ENCODE peak calls at places on chromosomes 11 and 22, in nine cellular contexts. A is tibial nerve, M is uterus, H is lower leg skin, N is body of pancreas, R is GM12878, X is IMR-90, K is suprapubic skin, Z is ovary. F is an unnamed sample.

GRCh38 chr11:76910620-76911414 is 50.1 kb downstream of the ACER3 start:
- DNase-seq in H (peak), A (peak), M (peak), X (no peak), Z (peak), N (no peak), R (no peak), K (no peak), F (no peak)

GRCh38 chr11:25423436-25424184 is 908.3 kb upstream of the ANO3 start:
- DNase-seq in A (no peak), N (no peak), X (peak), H (no peak), K (no peak), Z (no peak), R (no peak), M (peak), F (no peak)

GRCh38 chr11:57311109-57311936 is 13.4 kb downstream of the TNKS1BP1 start:
- DNase-seq in H (peak), X (peak), K (peak), M (peak), N (peak), A (peak), R (peak), Z (peak), F (peak)

GRCh38 chr22:23495614-23496444 is 84.3 kb downstream of the IGLL1 start:
- DNase-seq in R (no peak), Z (no peak), K (no peak), H (no peak), M (no peak), N (no peak), A (no peak), X (no peak), F (no peak)

GRCh38 chr11:44120169-44120568 is 24.7 kb downstream of the EXT2 start:
- DNase-seq in Z (no peak), N (no peak), A (no peak), H (no peak), M (no peak), X (no peak), R (no peak), K (no peak), F (no peak)

GRCh38 chr22:36374603-36375024 is 13.2 kb downstream of the MYH9 start:
- DNase-seq in Z (no peak), M (peak), R (no peak), A (no peak), X (peak), N (no peak), K (no peak), H (no peak), F (no peak)

GRCh38 chr11:128503231-128503991 is 83.9 kb downstream of the ETS1 start:
- DNase-seq in H (no peak), M (no peak), R (no peak), N (no peak), K (no peak), A (no peak), X (peak), Z (no peak), F (no peak)

GRCh38 chr11:124517314-124517713 is 26.1 kb downstream of the OR8B12 start:
- DNase-seq in Z (no peak), R (no peak), M (no peak), H (no peak), X (no peak), K (no peak), A (no peak), N (no peak), F (no peak)

GRCh38 chr22:21641417-21641794 is 696 bp upstream of the SDF2L1 start:
- DNase-seq in A (peak), X (peak), R (no peak), H (no peak), N (peak), K (no peak), M (no peak), Z (no peak), F (peak)

GRCh38 chr11:77468527-77468926 is 5.4 kb downstream of the PAK1 start:
- DNase-seq in R (no peak), Z (no peak), A (no peak), H (no peak), N (no peak), M (no peak), X (no peak), K (no peak), F (no peak)

GRCh38 chr22:41478891-41479521 is 10.1 kb downstream of the ACO2 start:
- DNase-seq in H (no peak), R (peak), A (peak), Z (no peak), M (no peak), N (no peak), K (no peak), X (peak), F (no peak)

GRCh38 chr11:114073506-114074381 is 14.2 kb downstream of the ZBTB16 start:
- DNase-seq in N (no peak), R (no peak), M (no peak), Z (no peak), K (no peak), A (no peak), H (no peak), X (no peak), F (no peak)

GRCh38 chr11:6757373-6757967 is 14.3 kb downstream of the OR2AG2 start:
- DNase-seq in X (peak), M (peak), H (peak), R (no peak), K (no peak), N (peak), Z (no peak), A (peak), F (peak)

GRCh38 chr11:95337175-95337957 is 106.4 kb upstream of the SESN3 start:
- DNase-seq in A (peak), H (no peak), N (no peak), M (peak), R (peak), K (peak), Z (peak), X (peak), F (no peak)

GRCh38 chr11:95520765-95521542 is 268.6 kb downstream of the FAM76B start:
- DNase-seq in A (no peak), X (no peak), Z (no peak), M (no peak), H (peak), K (no peak), N (no peak), R (no peak), F (no peak)

GRCh38 chr11:33704240-33705002 is 3.8 kb upstream of the C11orf91 start:
- DNase-seq in K (no peak), M (no peak), R (no peak), A (no peak), X (no peak), Z (no peak), H (no peak), N (no peak), F (no peak)

GRCh38 chr22:26170795-26171194 is 1.5 kb downstream of the SEZ6L start:
- DNase-seq in H (no peak), A (no peak), N (no peak), R (no peak), Z (no peak), X (no peak), K (peak), M (no peak), F (no peak)

GRCh38 chr22:41526226-41526531 is 18.1 kb downstream of the POLR3H start:
- DNase-seq in R (no peak), H (no peak), X (no peak), N (no peak), K (no peak), Z (no peak), M (no peak), A (no peak), F (no peak)

GRCh38 chr11:3207530-3208189 is 11.0 kb downstream of the MRGPRG start:
- DNase-seq in M (no peak), R (no peak), X (no peak), Z (no peak), N (no peak), H (no peak), K (no peak), A (no peak), F (no peak)

DNA sequence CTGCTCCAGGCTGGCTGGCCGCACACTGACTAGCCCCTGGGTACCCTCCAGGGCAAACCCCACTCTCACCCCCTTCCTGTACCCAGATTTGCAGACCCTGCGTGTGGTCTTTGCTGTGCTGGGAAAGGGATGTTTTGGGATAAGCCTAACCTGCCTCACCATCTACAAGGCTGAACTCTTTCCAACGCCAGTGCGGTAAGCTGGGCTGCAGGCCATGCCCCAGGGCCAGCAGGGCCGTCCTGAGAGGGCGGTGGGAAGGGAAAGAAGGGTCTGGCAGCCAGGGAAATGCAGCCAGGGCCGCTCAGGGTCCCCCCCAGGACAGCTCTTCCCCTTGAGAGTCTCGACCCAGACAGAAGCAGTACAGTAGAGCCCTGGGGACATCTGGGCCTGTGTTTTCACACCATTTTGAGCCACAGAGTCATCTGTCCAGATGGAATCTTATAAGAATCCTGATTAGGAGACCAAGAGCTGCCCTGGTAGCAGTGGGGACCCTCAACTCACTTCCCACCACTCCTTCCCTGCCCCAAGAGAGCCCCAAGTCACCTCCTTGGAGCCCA is 22.4 kb upstream of the SLC22A12 start:
- DNase-seq in R (no peak), K (peak), Z (no peak), H (no peak), A (no peak), N (no peak), X (no peak), M (no peak), F (no peak)
- TF ChIP-seq POLR2A in R (no peak), K (no peak), Z (no peak), H (no peak), A (no peak), N (no peak), X (no peak), M (no peak), F (no peak)

DNA sequence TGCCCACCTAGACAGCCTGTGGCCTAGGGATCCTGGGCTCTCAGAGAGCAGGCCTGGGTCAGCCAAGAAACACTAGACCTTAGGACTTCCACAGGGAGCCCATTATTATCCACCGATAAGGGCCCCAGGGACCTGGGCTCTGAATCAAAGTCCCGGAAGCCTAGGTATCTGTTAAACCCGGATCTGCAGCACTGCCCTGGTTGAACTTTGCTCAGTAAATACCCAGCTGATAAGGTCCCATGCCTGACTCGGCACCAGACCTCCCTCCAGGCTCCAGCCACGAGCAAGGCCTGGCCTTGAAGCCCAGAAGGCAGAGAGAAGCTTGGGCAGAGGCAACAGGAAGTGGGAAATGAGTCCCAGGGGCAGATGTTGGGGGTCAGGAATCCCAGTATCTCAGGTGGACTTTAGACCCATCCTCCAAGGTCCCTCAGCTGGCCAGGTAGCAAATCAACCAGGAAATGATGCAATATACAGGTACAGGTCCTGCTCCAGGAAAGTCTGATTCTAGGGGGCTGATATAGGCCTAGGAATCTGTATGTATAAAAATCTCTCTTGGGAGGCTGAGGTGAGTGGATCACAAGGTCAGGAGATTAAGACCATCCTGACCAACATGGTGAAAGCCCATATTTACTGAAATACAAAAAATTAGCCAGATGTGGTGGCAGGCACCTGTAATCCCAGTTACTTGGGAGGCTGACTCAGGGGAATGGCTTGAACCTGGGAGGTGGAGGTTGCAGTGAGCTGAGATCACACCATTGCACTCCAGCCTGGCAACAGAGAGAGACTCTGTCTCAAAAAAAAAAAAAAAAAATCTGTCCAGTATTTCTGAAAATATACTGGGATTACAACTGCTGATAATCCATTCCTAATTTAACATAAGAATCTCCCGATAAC is 18.7 kb downstream of the POU2AF1 start:
- DNase-seq in M (no peak), K (no peak), R (no peak), Z (no peak), A (no peak), H (no peak), X (no peak), N (peak), F (no peak)
- TF ChIP-seq POLR2A in M (no peak), K (no peak), R (peak), Z (no peak), A (no peak), H (no peak), X (no peak), N (peak), F (no peak)

DNA sequence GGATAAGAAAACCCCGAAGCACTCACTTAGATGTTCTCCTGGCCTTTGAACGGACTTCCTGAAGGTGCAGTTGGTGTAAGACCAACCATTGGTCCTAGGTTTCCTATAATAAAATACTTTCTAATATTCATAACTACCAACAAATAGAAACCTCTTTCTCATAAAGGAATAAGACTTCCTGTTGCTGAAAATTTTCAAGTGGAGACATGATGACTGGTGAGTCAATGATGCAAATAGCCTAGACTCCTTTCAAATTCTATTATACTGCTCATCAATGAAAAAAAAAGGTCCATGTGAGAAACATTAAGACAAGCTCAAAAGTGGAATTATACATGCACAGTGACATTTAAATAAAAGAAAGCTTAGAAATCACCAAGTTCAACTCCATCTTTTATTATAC is 862.8 kb downstream of the FAM181B start:
- DNase-seq in K (no peak), H (no peak), A (no peak), X (no peak), Z (no peak), M (no peak), N (no peak), R (no peak), F (no peak)
- TF ChIP-seq POLR2A in K (no peak), H (no peak), A (no peak), X (no peak), Z (no peak), M (no peak), N (no peak), R (no peak), F (no peak)

GRCh38 chr22:17155941-17156340 is 3.1 kb downstream of the HDHD5 start:
- DNase-seq in H (no peak), R (no peak), M (no peak), N (no peak), A (no peak), Z (no peak), X (no peak), K (no peak), F (no peak)

GRCh38 chr22:17159504-17159951 is 451 bp upstream of the HDHD5 start:
- DNase-seq in M (peak), K (no peak), R (no peak), N (peak), X (peak), H (peak), Z (peak), A (peak), F (no peak)

GRCh38 chr22:17158176-17158567 is 905 bp downstream of the HDHD5 start:
- DNase-seq in K (no peak), N (no peak), M (no peak), Z (no peak), R (no peak), A (no peak), X (no peak), H (no peak), F (no peak)

GRCh38 chr22:17157714-17158113 is 1.4 kb downstream of the HDHD5 start:
- DNase-seq in R (no peak), M (no peak), H (no peak), K (no peak), N (no peak), A (no peak), Z (no peak), X (no peak), F (no peak)

DNA sequence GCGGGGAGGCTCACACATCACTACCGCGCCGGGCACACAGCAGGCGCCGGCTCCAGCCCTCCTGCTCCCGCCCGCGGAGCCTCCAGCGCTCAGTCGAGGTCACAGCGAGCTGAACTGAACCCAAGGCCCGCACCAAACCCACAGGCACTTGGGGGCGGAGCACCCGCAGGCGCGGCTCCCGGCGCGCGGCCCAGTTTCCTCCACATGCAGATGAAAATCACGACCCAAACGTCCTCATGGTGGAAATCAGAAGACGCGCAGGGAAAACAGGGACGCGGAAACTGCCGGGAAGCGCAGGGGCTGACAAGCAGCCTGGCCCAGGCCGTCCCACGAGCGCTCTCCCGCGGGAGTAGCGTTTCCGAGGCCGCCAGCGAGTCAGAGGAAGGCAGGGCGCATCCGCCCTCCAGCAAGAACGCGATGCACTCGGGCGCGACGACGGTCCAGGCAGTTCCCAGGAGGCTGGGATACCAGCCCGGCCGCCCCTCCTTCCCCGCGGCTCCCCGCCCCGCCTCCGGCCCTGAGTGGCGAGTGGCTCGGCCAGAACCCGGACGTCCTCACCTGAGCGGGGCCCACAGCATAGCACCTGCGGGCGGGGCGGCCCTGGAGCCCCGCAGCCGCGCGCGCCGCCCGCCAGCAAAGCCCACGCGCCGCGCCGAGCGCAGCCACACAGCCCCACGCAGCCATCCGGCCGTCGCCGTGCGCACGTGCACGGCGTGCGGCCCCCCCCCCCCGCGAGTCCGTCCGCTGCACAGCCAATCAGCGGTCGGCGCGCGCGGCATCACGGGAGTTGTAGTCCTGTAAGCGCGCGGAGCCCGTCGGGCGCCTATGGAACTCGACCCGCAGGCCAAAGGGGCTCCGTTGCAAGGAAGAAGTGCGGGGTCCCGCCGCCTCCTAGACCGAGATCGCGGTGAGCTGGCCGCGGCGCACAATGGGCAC is at the start of gene HDHD5:
- DNase-seq in M (peak), X (peak), H (peak), K (peak), Z (peak), N (peak), R (no peak), A (peak), F (peak)
- TF ChIP-seq POLR2A in M (peak), X (no peak), H (no peak), K (no peak), Z (no peak), N (peak), R (peak), A (peak), F (peak)

GRCh38 chr22:19515654-19516377 is 8.4 kb downstream of the CLDN5 start:
- DNase-seq in A (no peak), M (no peak), H (no peak), R (no peak), X (no peak), N (no peak), Z (no peak), K (no peak), F (no peak)
- TF ChIP-seq POLR2A in A (no peak), M (no peak), H (no peak), R (no peak), X (no peak), N (no peak), Z (no peak), K (no peak), F (no peak)

GRCh38 chr11:67546852-67547251 is 23.6 kb upstream of the CABP2 start:
- DNase-seq in M (no peak), R (no peak), Z (no peak), X (no peak), K (no peak), A (no peak), H (no peak), N (peak), F (no peak)

GRCh38 chr11:67542971-67543370 is 19.7 kb upstream of the CABP2 start:
- DNase-seq in M (no peak), X (no peak), H (no peak), A (no peak), N (no peak), Z (no peak), K (no peak), R (no peak), F (no peak)

GRCh38 chr11:67543585-67543984 is 20.3 kb upstream of the CABP2 start:
- DNase-seq in X (no peak), K (no peak), N (no peak), A (no peak), M (no peak), H (no peak), R (no peak), Z (no peak), F (no peak)

GRCh38 chr11:67544591-67545242 is 21.5 kb upstream of the CABP2 start:
- DNase-seq in K (no peak), A (no peak), X (no peak), M (no peak), N (no peak), R (no peak), H (no peak), Z (no peak), F (no peak)

DNA sequence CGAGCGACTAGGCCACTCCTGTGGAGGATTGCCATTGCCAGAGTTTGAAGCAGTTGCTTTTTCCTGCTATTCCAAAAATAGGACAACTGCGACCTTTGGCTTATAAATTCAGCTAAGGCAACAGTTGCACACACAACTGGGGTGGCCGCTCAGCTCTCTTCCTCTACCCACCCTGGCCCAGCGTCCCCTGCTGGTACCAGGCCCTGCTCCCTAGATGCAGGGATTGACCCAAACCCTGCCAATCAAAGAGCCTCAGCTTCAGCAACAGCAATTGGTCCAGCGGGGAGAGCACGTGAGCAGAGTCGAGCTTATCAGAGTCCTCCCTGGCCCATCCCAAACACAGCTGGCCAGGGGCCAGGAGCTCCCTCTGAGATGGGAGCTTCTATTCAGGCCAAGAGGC is 22.0 kb upstream of the CABP2 start:
- DNase-seq in A (no peak), H (no peak), R (no peak), M (no peak), N (peak), X (no peak), K (no peak), Z (no peak), F (no peak)
- TF ChIP-seq POLR2A in A (no peak), H (no peak), R (no peak), M (no peak), N (no peak), X (no peak), K (no peak), Z (no peak), F (no peak)

GRCh38 chr11:106234794-106235193 is 157.3 kb downstream of the AASDHPPT start:
- DNase-seq in R (peak), H (no peak), K (no peak), X (no peak), N (no peak), A (no peak), M (no peak), Z (no peak), F (no peak)

GRCh38 chr11:106233191-106233590 is 155.7 kb downstream of the AASDHPPT start:
- DNase-seq in X (no peak), N (no peak), R (no peak), K (no peak), Z (no peak), A (no peak), H (no peak), M (no peak), F (no peak)

GRCh38 chr11:106236295-106236694 is 158.8 kb downstream of the AASDHPPT start:
- DNase-seq in K (no peak), Z (no peak), A (no peak), X (no peak), H (no peak), N (no peak), M (no peak), R (no peak), F (no peak)

GRCh38 chr11:106228996-106229395 is 151.5 kb downstream of the AASDHPPT start:
- DNase-seq in X (no peak), M (no peak), Z (no peak), A (no peak), N (no peak), K (no peak), H (no peak), R (no peak), F (no peak)

GRCh38 chr11:106231591-106231990 is 154.1 kb downstream of the AASDHPPT start:
- DNase-seq in M (no peak), K (no peak), H (no peak), X (peak), Z (no peak), A (no peak), N (peak), R (no peak), F (no peak)
- TF ChIP-seq POLR2A in M (no peak), K (no peak), H (no peak), X (no peak), Z (no peak), A (no peak), N (no peak), R (no peak), F (no peak)

F was measured in H54.